ENCODE peak calls at places on chromosomes 4 and X, in five cellular contexts. K, I, U, Y and X are unnamed samples.

GRCh38 chr4:144967161-144967560 is 130.8 kb downstream of the ANAPC10 start:
- DNase-seq in K (no peak), I (no peak), U (peak), Y (no peak), X (peak)

GRCh38 chrX:2829066-2829430 is 318 bp downstream of the GYG2 start:
- DNase-seq in K (peak), I (no peak), U (no peak), Y (no peak), X (no peak)

GRCh38 chrX:48493890-48494364 is 14.9 kb upstream of the PORCN start:
- DNase-seq in K (peak), I (no peak), U (peak), Y (no peak), X (peak)

GRCh38 chr4:71689822-71690221 is 94.1 kb downstream of the GC start:
- DNase-seq in K (no peak), I (no peak), U (no peak), Y (no peak), X (no peak)

GRCh38 chr4:146368209-146368608 is 153.5 kb downstream of the SLC10A7 start:
- DNase-seq in K (no peak), I (no peak), U (no peak), Y (no peak), X (no peak)

GRCh38 chrX:20056704-20057103 is 60.0 kb downstream of the MAP7D2 start:
- DNase-seq in K (no peak), I (no peak), U (no peak), Y (no peak), X (peak)

GRCh38 chr4:187603093-187603395 is 392.5 kb upstream of the ZFP42 start:
- DNase-seq in K (no peak), I (no peak), U (no peak), Y (peak), X (no peak)

GRCh38 chr4:140556372-140557085 is 12.2 kb downstream of the UCP1 start:
- DNase-seq in K (no peak), I (no peak), U (peak), Y (no peak), X (peak)

GRCh38 chr4:84730375-84730774 is 147.4 kb downstream of the CDS1 start:
- DNase-seq in K (no peak), I (no peak), U (peak), Y (no peak), X (no peak)

GRCh38 chr4:158996669-158997074 is 106.2 kb upstream of the RAPGEF2 start:
- DNase-seq in K (no peak), I (no peak), U (no peak), Y (peak), X (peak)

GRCh38 chr4:31917334-31917733 is 1197.2 kb downstream of the PCDH7 start:
- DNase-seq in K (no peak), I (no peak), U (no peak), Y (no peak), X (peak)

GRCh38 chr4:28686618-28687017 is 1826.0 kb downstream of the STIM2 start:
- DNase-seq in K (peak), I (no peak), U (peak), Y (no peak), X (peak)

GRCh38 chrX:87664381-87664780 is 146.8 kb downstream of the KLHL4 start:
- DNase-seq in K (no peak), I (no peak), U (peak), Y (no peak), X (peak)

GRCh38 chr4:4677825-4678522 is 136.1 kb upstream of the STX18 start:
- DNase-seq in K (peak), I (no peak), U (no peak), Y (peak), X (no peak)

GRCh38 chr4:1092026-1092982 is 21.1 kb downstream of the RNF212 start:
- DNase-seq in K (no peak), I (no peak), U (no peak), Y (no peak), X (no peak)

GRCh38 chr4:86586160-86586572 is 7.9 kb upstream of the PTPN13 start:
- DNase-seq in K (no peak), I (no peak), U (no peak), Y (no peak), X (peak)

GRCh38 chrX:136953867-136954787 is 73.6 kb upstream of the RBMX start:
- DNase-seq in K (peak), I (peak), U (peak), Y (peak), X (peak)

GRCh38 chr4:149793459-149793858 is 22.2 kb downstream of the IQCM start:
- DNase-seq in K (no peak), I (no peak), U (no peak), Y (no peak), X (peak)

GRCh38 chrX:41906515-41907165 is 16.7 kb downstream of the CASK start:
- DNase-seq in K (no peak), I (no peak), U (no peak), Y (no peak), X (peak)

GRCh38 chr4:68877555-68877954 is 61.8 kb downstream of the UGT2B10 start:
- DNase-seq in K (no peak), I (no peak), U (no peak), Y (no peak), X (no peak)

GRCh38 chrX:69014200-69014599 is 151.1 kb downstream of the PJA1 start:
- DNase-seq in K (no peak), I (no peak), U (no peak), Y (no peak), X (peak)

GRCh38 chr4:140789752-140790151 is 33.6 kb upstream of the TBC1D9 start:
- DNase-seq in K (no peak), I (no peak), U (no peak), Y (no peak), X (peak)

GRCh38 chrX:107626481-107626880 is 1.8 kb upstream of the PRPS1 start:
- DNase-seq in K (no peak), I (no peak), U (no peak), Y (no peak), X (no peak)

GRCh38 chr4:107823870-107824366 is 814 bp upstream of the SGMS2 start:
- DNase-seq in K (no peak), I (no peak), U (no peak), Y (no peak), X (no peak)

GRCh38 chr4:176298664-176299063 is 21.1 kb upstream of the SPCS3 start:
- DNase-seq in K (no peak), I (no peak), U (peak), Y (no peak), X (no peak)

GRCh38 chr4:41160010-41160789 is 54.1 kb downstream of the APBB2 start:
- DNase-seq in K (no peak), I (no peak), U (no peak), Y (no peak), X (peak)

GRCh38 chr4:7186081-7186480 is 6.3 kb upstream of the SORCS2 start:
- DNase-seq in K (peak), I (peak), U (no peak), Y (no peak), X (no peak)

GRCh38 chrX:15493118-15494082 is at the start of gene PIR:
- DNase-seq in K (peak), I (peak), U (peak), Y (peak), X (peak)

GRCh38 chrX:71253253-71254091 is 468 bp downstream of the ZMYM3 start:
- DNase-seq in K (peak), I (peak), U (peak), Y (no peak), X (peak)

GRCh38 chr4:28225005-28225404 is 1364.4 kb downstream of the STIM2 start:
- DNase-seq in K (peak), I (no peak), U (peak), Y (peak), X (peak)

GRCh38 chr4:74906771-74907170 is 26.1 kb upstream of the PARM1 start:
- DNase-seq in K (no peak), I (no peak), U (no peak), Y (no peak), X (no peak)

GRCh38 chr4:143514432-143514831 is 930 bp downstream of the SMARCA5 start:
- DNase-seq in K (peak), I (peak), U (peak), Y (no peak), X (peak)

GRCh38 chr4:61468091-61468720 is 268.1 kb downstream of the ADGRL3 start:
- DNase-seq in K (no peak), I (no peak), U (no peak), Y (no peak), X (peak)

GRCh38 chr4:76233534-76233933 is 18.0 kb upstream of the FAM47E start:
- DNase-seq in K (no peak), I (no peak), U (no peak), Y (no peak), X (no peak)

GRCh38 chr4:39341075-39341725 is 25.0 kb downstream of the RFC1 start:
- DNase-seq in K (no peak), I (no peak), U (no peak), Y (no peak), X (no peak)

GRCh38 chr4:99341426-99341825 is 11.1 kb downstream of the ADH1C start:
- DNase-seq in K (no peak), I (no peak), U (no peak), Y (no peak), X (no peak)
- H3K4me3 ChIP-seq in K (no peak), I (no peak), U (no peak), Y (no peak), X (no peak)

DNA sequence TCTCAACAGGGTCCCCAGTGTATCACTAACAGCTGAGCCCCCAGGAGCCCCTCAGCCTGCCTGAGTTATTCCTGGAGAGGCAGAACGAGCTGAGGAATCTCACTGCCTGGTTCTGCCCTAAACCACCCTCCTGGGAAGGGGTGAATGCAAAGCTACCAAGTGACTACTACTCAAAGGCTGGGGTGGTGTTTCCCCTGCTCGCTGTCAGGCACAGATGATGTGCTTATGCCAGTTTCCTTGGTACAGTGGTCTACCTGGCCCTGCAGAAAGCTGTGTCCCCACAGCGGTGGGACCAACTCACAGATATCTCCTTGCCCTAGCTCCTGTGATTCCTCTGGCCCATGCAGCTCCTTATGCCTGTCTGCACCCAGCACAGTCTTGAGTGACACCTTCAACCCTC is 35.4 kb upstream of the ASMTL start:
- DNase-seq in K (no peak), I (no peak), U (no peak), Y (no peak), X (no peak)
- H3K4me3 ChIP-seq in K (no peak), I (no peak), U (no peak), Y (no peak), X (no peak)

GRCh38 chr4:174136013-174136412 is 147.5 kb downstream of the FBXO8 start:
- DNase-seq in K (no peak), I (no peak), U (no peak), Y (no peak), X (no peak)
- H3K4me3 ChIP-seq in K (no peak), I (peak), U (no peak), Y (no peak), X (no peak)

GRCh38 chr4:113625902-113626301 is 135.6 kb downstream of the CAMK2D start:
- DNase-seq in K (no peak), I (no peak), U (no peak), Y (no peak), X (no peak)
- H3K4me3 ChIP-seq in K (no peak), I (no peak), U (no peak), Y (no peak), X (no peak)

GRCh38 chr4:174260099-174260498 is 23.4 kb downstream of the FBXO8 start:
- DNase-seq in K (peak), I (no peak), U (no peak), Y (peak), X (peak)
- H3K4me3 ChIP-seq in K (no peak), I (no peak), U (no peak), Y (no peak), X (no peak)